ENCODE peak calls at places on chromosomes 11 and 22, in six cellular contexts. O is cardiac fibroblast, S is astrocyte, N is vagina, W is ecto neural progenitor cell, L is hepatic stellate cell. C is an unnamed sample.

GRCh38 chr11:126917531-126918204 is 82.9 kb downstream of the KIRREL3 start:
- DNase-seq in O (peak; percentile 77), S (peak; percentile 99), N (no peak), W (no peak), L (peak; percentile 88), C (peak; percentile 93)

GRCh38 chr11:123173856-123174186 is 21.2 kb downstream of the CLMP start:
- DNase-seq in O (no peak), S (no peak), N (no peak), W (no peak), L (no peak), C (no peak)

GRCh38 chr11:24588075-24588474 is 91.2 kb downstream of the LUZP2 start:
- DNase-seq in O (peak; percentile 10), S (peak; percentile 72), N (no peak), W (no peak), L (no peak), C (no peak)

GRCh38 chr11:112132737-112133136 is 31.2 kb downstream of the IL18 start:
- DNase-seq in O (no peak), S (no peak), N (no peak), W (no peak), L (no peak), C (no peak)

GRCh38 chr11:59659981-59660380 is 8.9 kb downstream of the PATL1 start:
- DNase-seq in O (no peak), S (no peak), N (no peak), W (no peak), L (no peak), C (no peak)

GRCh38 chr11:106087815-106088435 is 10.5 kb downstream of the AASDHPPT start:
- DNase-seq in O (peak; percentile 70), S (peak; percentile 23), N (no peak), W (no peak), L (no peak), C (peak; percentile 63)

GRCh38 chr11:35348898-35349687 is 70.3 kb downstream of the SLC1A2 start:
- DNase-seq in O (no peak), S (no peak), N (no peak), W (no peak), L (no peak), C (no peak)

GRCh38 chr22:36673821-36674220 is 29.7 kb downstream of the CACNG2 start:
- DNase-seq in O (no peak), S (no peak), N (no peak), W (no peak), L (no peak), C (no peak)

GRCh38 chr22:44726439-44726838 is 24.4 kb downstream of the PRR5 start:
- DNase-seq in O (no peak), S (no peak), N (no peak), W (no peak), L (no peak), C (no peak)

GRCh38 chr22:28977481-28977971 is 84.1 kb downstream of the C22orf31 start:
- DNase-seq in O (peak; percentile 34), S (peak; percentile 51), N (no peak), W (no peak), L (no peak), C (peak; percentile 28)

GRCh38 chr11:126809514-126810289 is 190.9 kb downstream of the KIRREL3 start:
- DNase-seq in O (no peak), S (no peak), N (no peak), W (no peak), L (no peak), C (no peak)

GRCh38 chr11:134999490-135000066 is 587.5 kb upstream of the B3GAT1 start:
- DNase-seq in O (no peak), S (no peak), N (peak; percentile 72), W (peak; percentile 77), L (no peak), C (no peak)

GRCh38 chr22:32926600-32926999 is 125.1 kb downstream of the TIMP3 start:
- DNase-seq in O (peak; percentile 52), S (no peak), N (no peak), W (no peak), L (peak; percentile 31), C (peak; percentile 39)

GRCh38 chr22:48103126-48103875 is 1340.9 kb downstream of the TBC1D22A start:
- DNase-seq in O (no peak), S (no peak), N (peak; percentile 91), W (peak; percentile 35), L (no peak), C (no peak)

GRCh38 chr11:121459413-121460041 is 6.8 kb upstream of the SORL1-AS1 start:
- DNase-seq in O (no peak), S (no peak), N (no peak), W (no peak), L (no peak), C (no peak)

GRCh38 chr11:109984634-109985289 is 108.4 kb upstream of the ZC3H12C start:
- DNase-seq in O (no peak), S (no peak), N (no peak), W (no peak), L (no peak), C (no peak)

GRCh38 chr11:85756401-85757200 is 54.3 kb downstream of the SYTL2 start:
- DNase-seq in O (no peak), S (no peak), N (no peak), W (no peak), L (no peak), C (no peak)

GRCh38 chr11:14308114-14308896 is 50.7 kb downstream of the RRAS2 start:
- DNase-seq in O (peak; percentile 68), S (peak; percentile 36), N (no peak), W (no peak), L (no peak), C (peak; percentile 38)

GRCh38 chr11:120859552-120860295 is 164.2 kb upstream of the TBCEL start:
- DNase-seq in O (no peak), S (no peak), N (no peak), W (no peak), L (no peak), C (no peak)

GRCh38 chr11:44505591-44506054 is 59.8 kb upstream of the CD82 start:
- DNase-seq in O (peak; percentile 36), S (peak; percentile 67), N (no peak), W (no peak), L (peak; percentile 35), C (peak; percentile 81)

GRCh38 chr11:96267490-96268010 is 75.4 kb downstream of the MAML2 start:
- DNase-seq in O (no peak), S (no peak), N (no peak), W (no peak), L (no peak), C (no peak)

GRCh38 chr22:44214187-44214586 is 33.5 kb downstream of the PARVG start:
- DNase-seq in O (no peak), S (no peak), N (peak; percentile 72), W (no peak), L (no peak), C (no peak)

GRCh38 chr22:27990879-27991278 is 71.8 kb upstream of the PITPNB start:
- DNase-seq in O (peak; percentile 58), S (no peak), N (no peak), W (peak; percentile 78), L (peak; percentile 83), C (no peak)

GRCh38 chr11:126186708-126187481 is 24.6 kb downstream of the RPUSD4 start:
- DNase-seq in O (peak; percentile 18), S (no peak), N (no peak), W (no peak), L (no peak), C (no peak)

GRCh38 chr22:49915610-49916009 is 2.6 kb downstream of the ALG12 start:
- DNase-seq in O (no peak), S (no peak), N (no peak), W (no peak), L (no peak), C (no peak)

GRCh38 chr11:101010899-101011298 is 118.7 kb downstream of the PGR start:
- DNase-seq in O (no peak), S (peak; percentile 51), N (no peak), W (no peak), L (no peak), C (peak; percentile 17)

GRCh38 chr11:47950396-47950795 is 30.0 kb upstream of the PTPRJ start:
- DNase-seq in O (peak; percentile 83), S (no peak), N (no peak), W (no peak), L (no peak), C (no peak)

GRCh38 chr11:100602716-100603115 is 84.4 kb upstream of the ARHGAP42 start:
- DNase-seq in O (no peak), S (no peak), N (no peak), W (no peak), L (no peak), C (no peak)

GRCh38 chr22:20952544-20953341 is 14.3 kb upstream of the AIFM3 start:
- DNase-seq in O (no peak), S (no peak), N (no peak), W (no peak), L (no peak), C (no peak)

GRCh38 chr22:31728857-31729256 is 21.1 kb downstream of the PRR14L start:
- DNase-seq in O (no peak), S (no peak), N (no peak), W (no peak), L (no peak), C (no peak)

GRCh38 chr11:3043315-3043871 is 13.8 kb downstream of the CARS1 start:
- DNase-seq in O (peak; percentile 70), S (peak; percentile 46), N (no peak), W (no peak), L (no peak), C (no peak)

GRCh38 chr11:112652786-112653390 is 308.3 kb upstream of the NCAM1 start:
- DNase-seq in O (peak; percentile 29), S (peak; percentile 65), N (no peak), W (no peak), L (no peak), C (no peak)

GRCh38 chr11:109696191-109696897 is 274.4 kb downstream of the C11orf87 start:
- DNase-seq in O (peak; percentile 5), S (peak; percentile 34), N (no peak), W (no peak), L (no peak), C (peak; percentile 2)

GRCh38 chr11:30917859-30918478 is 331.8 kb upstream of the MPPED2 start:
- DNase-seq in O (peak; percentile 66), S (peak; percentile 9), N (no peak), W (no peak), L (no peak), C (peak; percentile 25)

GRCh38 chr11:8097062-8097814 is 16.2 kb downstream of the TUB start:
- DNase-seq in O (no peak), S (no peak), N (peak; percentile 61), W (no peak), L (no peak), C (no peak)

GRCh38 chr11:123386746-123387510 is 43.1 kb upstream of the GRAMD1B start:
- DNase-seq in O (no peak), S (peak; percentile 33), N (no peak), W (no peak), L (no peak), C (no peak)

GRCh38 chr11:62546244-62546936 is at the start of gene AHNAK:
- DNase-seq in O (peak; percentile 75), S (peak; percentile 41), N (no peak), W (peak; percentile 85), L (peak; percentile 82), C (no peak)

GRCh38 chr11:69560141-69560790 is 78.8 kb downstream of the LINC01488 start:
- DNase-seq in O (no peak), S (peak; percentile 6), N (no peak), W (no peak), L (no peak), C (no peak)

GRCh38 chr11:93741882-93742226 is 382 bp downstream of the C11orf54 start:
- DNase-seq in O (peak; percentile 66), S (peak; percentile 56), N (no peak), W (no peak), L (peak; percentile 50), C (no peak)

C was measured in brain microvascular endothelial cell.